ENCODE peak calls at places on chromosome 6, in six cellular contexts. W is IMR-90, E is trophoblast cell, Q is mesendoderm, S is H1, Y is mesenchymal stem cell. H is an unnamed sample.

GRCh38 chr6:119442776-119443184 is 93.2 kb upstream of the MAN1A1 start:
- DNase-seq in W (no peak), E (peak; percentile 36), Q (no peak), S (no peak), Y (peak; percentile 74), H (no peak)

GRCh38 chr6:113622254-113622653 is 234.9 kb upstream of the MARCKS start:
- DNase-seq in W (no peak), E (no peak), Q (no peak), S (no peak), Y (no peak), H (no peak)

GRCh38 chr6:1402369-1402768 is 13.0 kb downstream of the FOXF2 start:
- DNase-seq in W (no peak), E (no peak), Q (no peak), S (no peak), Y (no peak), H (no peak)

GRCh38 chr6:127119361-127120108 is 1.1 kb downstream of the RSPO3 start:
- DNase-seq in W (no peak), E (no peak), Q (peak; percentile 40), S (no peak), Y (peak; percentile 34), H (peak; percentile 21)

GRCh38 chr6:35919085-35919826 is 1.6 kb downstream of the SRPK1 start:
- DNase-seq in W (peak; percentile 57), E (peak; percentile 48), Q (no peak), S (no peak), Y (peak; percentile 80), H (no peak)

GRCh38 chr6:78607188-78607587 is 260.2 kb upstream of the IRAK1BP1 start:
- DNase-seq in W (peak; percentile 49), E (no peak), Q (no peak), S (no peak), Y (peak; percentile 76), H (no peak)

GRCh38 chr6:35691027-35691824 is 2.5 kb upstream of the FKBP5 start:
- DNase-seq in W (peak; percentile 44), E (peak; percentile 24), Q (no peak), S (no peak), Y (peak; percentile 73), H (no peak)

GRCh38 chr6:11172501-11173337 is 59.7 kb downstream of the NEDD9 start:
- DNase-seq in W (peak; percentile 27), E (peak; percentile 80), Q (peak; percentile 79), S (peak; percentile 49), Y (peak; percentile 50), H (peak; percentile 73)

GRCh38 chr6:41894366-41895299 is 542 bp downstream of the USP49 start:
- DNase-seq in W (no peak), E (no peak), Q (peak; percentile 49), S (no peak), Y (peak; percentile 33), H (no peak)

GRCh38 chr6:165842291-165842936 is 179.4 kb upstream of the PDE10A start:
- DNase-seq in W (no peak), E (no peak), Q (no peak), S (no peak), Y (no peak), H (no peak)

GRCh38 chr6:150272264-150272975 is 96.4 kb upstream of the IYD start:
- DNase-seq in W (no peak), E (peak; percentile 51), Q (no peak), S (no peak), Y (no peak), H (no peak)

GRCh38 chr6:56806368-56806767 is 148.5 kb upstream of the BEND6 start:
- DNase-seq in W (no peak), E (no peak), Q (no peak), S (no peak), Y (no peak), H (peak; percentile 23)

GRCh38 chr6:30042914-30043313 is 18.2 kb upstream of the POLR1H start:
- DNase-seq in W (no peak), E (no peak), Q (no peak), S (no peak), Y (no peak), H (no peak)

GRCh38 chr6:35483490-35483889 is 13.4 kb downstream of the TEAD3 start:
- DNase-seq in W (no peak), E (no peak), Q (no peak), S (no peak), Y (no peak), H (no peak)

GRCh38 chr6:170293881-170294755 is 3.2 kb upstream of the DLL1 start:
- DNase-seq in W (no peak), E (no peak), Q (no peak), S (no peak), Y (no peak), H (peak; percentile 46)

GRCh38 chr6:34575326-34575725 is 19.2 kb upstream of the SPDEF start:
- DNase-seq in W (no peak), E (no peak), Q (peak; percentile 53), S (peak; percentile 33), Y (no peak), H (no peak)

GRCh38 chr6:155959898-155960297 is 504.3 kb upstream of the NOX3 start:
- DNase-seq in W (no peak), E (no peak), Q (no peak), S (no peak), Y (no peak), H (no peak)

GRCh38 chr6:63839485-63839884 is 203.9 kb downstream of the PHF3 start:
- DNase-seq in W (peak; percentile 71), E (no peak), Q (no peak), S (no peak), Y (peak; percentile 91), H (no peak)

GRCh38 chr6:109381747-109382575 is at the start of gene CD164:
- DNase-seq in W (peak; percentile 93), E (peak; percentile 99), Q (peak; percentile 97), S (peak; percentile 75), Y (peak; percentile 96), H (no peak)

GRCh38 chr6:44388876-44389275 is 1.4 kb downstream of the CDC5L start:
- DNase-seq in W (no peak), E (no peak), Q (peak; percentile 13), S (no peak), Y (no peak), H (no peak)

GRCh38 chr6:137013738-137014602 is 30.8 kb downstream of the IL20RA start:
- DNase-seq in W (peak; percentile 60), E (peak; percentile 59), Q (peak; percentile 69), S (no peak), Y (peak; percentile 61), H (no peak)

GRCh38 chr6:72238900-72239299 is 352.6 kb downstream of the RIMS1 start:
- DNase-seq in W (peak; percentile 69), E (no peak), Q (no peak), S (no peak), Y (no peak), H (no peak)

GRCh38 chr6:157981395-157982296 is at the start of gene SYNJ2:
- DNase-seq in W (peak; percentile 83), E (peak; percentile 86), Q (peak; percentile 91), S (peak; percentile 57), Y (peak; percentile 82), H (peak; percentile 70)

GRCh38 chr6:157981132-157981394 is 600 bp upstream of the SYNJ2 start:
- DNase-seq in W (no peak), E (no peak), Q (no peak), S (no peak), Y (no peak), H (no peak)

GRCh38 chr6:157982297-157982579 is 575 bp downstream of the SYNJ2 start:
- DNase-seq in W (no peak), E (peak; percentile 42), Q (peak; percentile 77), S (no peak), Y (peak; percentile 70), H (peak; percentile 21)

GRCh38 chr6:157982580-157983438 is 1.1 kb downstream of the SYNJ2 start:
- DNase-seq in W (peak; percentile 54), E (peak; percentile 54), Q (peak; percentile 64), S (no peak), Y (peak; percentile 57), H (no peak)

GRCh38 chr6:157980288-157981131 is 1.2 kb upstream of the SYNJ2 start:
- DNase-seq in W (no peak), E (no peak), Q (no peak), S (no peak), Y (no peak), H (no peak)
- H3K4me3 ChIP-seq in W (no peak overlapping the region), E (no peak overlapping the region), Q (no peak overlapping the region), S (peak overlapping the region; percentile 50), Y (peak overlapping the region; percentile 91), H (no peak overlapping the region)

GRCh38 chr6:144330017-144330416 is 44.9 kb downstream of the UTRN start:
- DNase-seq in W (no peak), E (no peak), Q (no peak), S (no peak), Y (no peak), H (no peak)

GRCh38 chr6:144334150-144334708 is 49.1 kb downstream of the UTRN start:
- DNase-seq in W (no peak), E (no peak), Q (no peak), S (no peak), Y (no peak), H (no peak)

GRCh38 chr6:144331610-144332009 is 46.5 kb downstream of the UTRN start:
- DNase-seq in W (peak; percentile 93), E (peak; percentile 61), Q (peak; percentile 88), S (no peak), Y (peak; percentile 67), H (no peak)

GRCh38 chr6:144330588-144330987 is 45.5 kb downstream of the UTRN start:
- DNase-seq in W (no peak), E (peak; percentile 97), Q (peak; percentile 98), S (peak; percentile 63), Y (no peak), H (no peak)

DNA sequence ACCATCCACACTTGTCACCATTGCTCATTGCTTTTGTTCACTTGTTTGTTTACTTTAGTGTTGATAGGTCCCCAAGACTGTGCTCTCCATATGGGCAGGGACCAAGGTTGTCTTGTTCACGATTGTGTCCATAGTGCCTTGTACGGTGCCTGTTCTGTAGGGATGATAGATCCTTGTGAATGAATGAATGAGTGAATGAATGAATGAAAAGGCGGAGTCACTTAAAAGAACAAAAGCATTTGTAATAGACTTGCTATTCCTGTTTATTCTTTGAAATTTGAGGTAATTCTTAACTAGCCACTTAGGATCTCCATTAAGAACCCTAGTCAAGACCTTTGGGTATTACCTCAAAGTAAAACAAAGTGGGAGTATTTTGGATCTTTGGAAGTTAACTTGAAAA is 47.0 kb downstream of the UTRN start:
- DNase-seq in W (no peak), E (no peak), Q (no peak), S (no peak), Y (no peak), H (no peak)
- H2AK5ac ChIP-seq in W (peak overlapping the region; percentile 20), E (no peak overlapping the region), Q (no peak overlapping the region), S (peak overlapping the region; percentile 91), Y (peak overlapping the region; percentile 1), H (no peak overlapping the region)

GRCh38 chr6:135064586-135064985 is 10.0 kb upstream of the HBS1L start:
- DNase-seq in W (no peak), E (no peak), Q (peak; percentile 16), S (no peak), Y (no peak), H (no peak)
- H3K4me3 ChIP-seq in W (no peak overlapping the region), E (no peak overlapping the region), Q (no peak overlapping the region), S (no peak overlapping the region), Y (no peak overlapping the region), H (no peak overlapping the region)

DNA sequence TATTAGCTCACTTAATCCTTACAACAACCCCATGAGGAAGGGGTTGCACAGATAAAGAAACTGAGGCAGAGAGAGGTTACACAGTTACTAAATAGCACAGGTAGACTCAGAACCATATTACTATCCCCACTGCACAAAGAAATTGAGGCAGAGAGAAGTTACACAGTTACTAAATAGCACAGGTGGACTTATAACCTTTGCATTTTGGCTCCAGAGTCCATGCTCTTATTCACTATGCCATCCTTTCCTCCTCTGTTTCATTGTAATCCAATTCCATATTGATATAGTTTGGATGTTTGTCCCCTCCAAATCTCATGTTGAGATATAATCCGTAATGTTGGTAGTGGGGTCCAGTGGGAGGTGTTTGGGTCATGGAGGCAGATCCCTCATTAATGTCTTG is 3.5 kb downstream of the TDP2 start:
- DNase-seq in W (no peak), E (no peak), Q (no peak), S (no peak), Y (no peak), H (no peak)
- H2AK5ac ChIP-seq in W (no peak overlapping the region), E (no peak overlapping the region), Q (no peak overlapping the region), S (no peak overlapping the region), Y (no peak overlapping the region), H (no peak overlapping the region)

H was measured in neuronal stem cell.